ENCODE peak calls at places on chromosomes 2 and 18, in four cellular contexts. One of them, this sample, is unnamed. For H3K4me1, the result is how much of the 10 kb centered on the place peaks cover.

GRCh38 chr18:36296591-36297418 is 708 bp upstream of the FHOD3 start:
- DNase-seq in CD8-positive, alpha-beta T cell: no peak
- DNase-seq in uterus: peak
- DNase-seq in psoas muscle: peak
- DNase-seq in this sample: no peak

GRCh38 chr2:20169796-20170467 is 55.0 kb downstream of the SDC1 start:
- DNase-seq in CD8-positive, alpha-beta T cell: no peak
- DNase-seq in uterus: no peak
- DNase-seq in psoas muscle: no peak
- DNase-seq in this sample: no peak

GRCh38 chr2:96507957-96508520 is 2.9 kb upstream of the NEURL3 start:
- DNase-seq in CD8-positive, alpha-beta T cell: peak
- DNase-seq in uterus: peak
- DNase-seq in psoas muscle: peak
- DNase-seq in this sample: peak

GRCh38 chr2:196242131-196242620 is 70.8 kb upstream of the STK17B start:
- DNase-seq in CD8-positive, alpha-beta T cell: no peak
- DNase-seq in uterus: no peak
- DNase-seq in psoas muscle: no peak
- DNase-seq in this sample: no peak

GRCh38 chr2:25044990-25045389 is 3.1 kb downstream of the EFR3B start:
- DNase-seq in CD8-positive, alpha-beta T cell: no peak
- DNase-seq in uterus: no peak
- DNase-seq in psoas muscle: peak
- DNase-seq in this sample: no peak

GRCh38 chr2:174153757-174154680 is 94.3 kb downstream of the OLA1 start:
- DNase-seq in CD8-positive, alpha-beta T cell: no peak
- DNase-seq in uterus: no peak
- DNase-seq in psoas muscle: no peak
- DNase-seq in this sample: no peak

GRCh38 chr18:26545335-26545734 is 3.0 kb downstream of the KCTD1 start:
- DNase-seq in CD8-positive, alpha-beta T cell: no peak
- DNase-seq in uterus: no peak
- DNase-seq in psoas muscle: no peak
- DNase-seq in this sample: no peak

GRCh38 chr18:43029414-43029813 is 86.1 kb downstream of the RIT2 start:
- DNase-seq in CD8-positive, alpha-beta T cell: no peak
- DNase-seq in uterus: no peak
- DNase-seq in psoas muscle: no peak
- DNase-seq in this sample: no peak

GRCh38 chr2:18623782-18624181 is 34.4 kb upstream of the NT5C1B start:
- DNase-seq in CD8-positive, alpha-beta T cell: no peak
- DNase-seq in uterus: no peak
- DNase-seq in psoas muscle: no peak
- DNase-seq in this sample: no peak

GRCh38 chr2:217054791-217055190 is 194.9 kb upstream of the TNP1 start:
- DNase-seq in CD8-positive, alpha-beta T cell: no peak
- DNase-seq in uterus: no peak
- DNase-seq in psoas muscle: no peak
- DNase-seq in this sample: no peak

GRCh38 chr2:178455947-178456346 is 4.8 kb downstream of the PJVK start:
- DNase-seq in CD8-positive, alpha-beta T cell: no peak
- DNase-seq in uterus: no peak
- DNase-seq in psoas muscle: no peak
- DNase-seq in this sample: no peak

GRCh38 chr2:96760036-96760985 is at the start of gene CNNM4:
- DNase-seq in CD8-positive, alpha-beta T cell: peak
- DNase-seq in uterus: peak
- DNase-seq in psoas muscle: peak
- DNase-seq in this sample: peak

GRCh38 chr2:228083131-228083530 is 98.4 kb downstream of the SPHKAP start:
- DNase-seq in CD8-positive, alpha-beta T cell: no peak
- DNase-seq in uterus: no peak
- DNase-seq in psoas muscle: no peak
- DNase-seq in this sample: no peak

GRCh38 chr2:196987654-196988364 is 61.3 kb upstream of the PGAP1 start:
- DNase-seq in CD8-positive, alpha-beta T cell: no peak
- DNase-seq in uterus: peak
- DNase-seq in psoas muscle: no peak
- DNase-seq in this sample: no peak

GRCh38 chr2:95374451-95374915 is 28.0 kb upstream of the FAHD2A start:
- DNase-seq in CD8-positive, alpha-beta T cell: no peak
- DNase-seq in uterus: no peak
- DNase-seq in psoas muscle: no peak
- DNase-seq in this sample: no peak

GRCh38 chr2:102621630-102622029 is 2.3 kb downstream of the SLC9A2 start:
- DNase-seq in CD8-positive, alpha-beta T cell: no peak
- DNase-seq in uterus: no peak
- DNase-seq in psoas muscle: no peak
- DNase-seq in this sample: no peak

GRCh38 chr2:194591192-194591591 is 1065.8 kb upstream of the SLC39A10 start:
- DNase-seq in CD8-positive, alpha-beta T cell: no peak
- DNase-seq in uterus: no peak
- DNase-seq in psoas muscle: no peak
- DNase-seq in this sample: no peak

GRCh38 chr2:128410035-128410757 is 91.5 kb upstream of the HS6ST1 start:
- DNase-seq in CD8-positive, alpha-beta T cell: no peak
- DNase-seq in uterus: peak
- DNase-seq in psoas muscle: peak
- DNase-seq in this sample: no peak

GRCh38 chr2:11822746-11823411 is 76.4 kb downstream of the LPIN1 start:
- DNase-seq in CD8-positive, alpha-beta T cell: no peak
- DNase-seq in uterus: no peak
- DNase-seq in psoas muscle: peak
- DNase-seq in this sample: no peak

GRCh38 chr2:214203744-214204289 is 207.0 kb upstream of the VWC2L start:
- DNase-seq in CD8-positive, alpha-beta T cell: no peak
- DNase-seq in uterus: no peak
- DNase-seq in psoas muscle: no peak
- DNase-seq in this sample: no peak

GRCh38 chr18:9631814-9632496 is 17.6 kb upstream of the PPP4R1 start:
- DNase-seq in CD8-positive, alpha-beta T cell: no peak
- DNase-seq in uterus: no peak
- DNase-seq in psoas muscle: no peak
- DNase-seq in this sample: no peak

GRCh38 chr2:27571197-27571596 is 11.6 kb upstream of the ZNF512 start:
- DNase-seq in CD8-positive, alpha-beta T cell: no peak
- DNase-seq in uterus: no peak
- DNase-seq in psoas muscle: no peak
- DNase-seq in this sample: no peak

GRCh38 chr2:239887604-239888003 is 137.5 kb downstream of the NDUFA10 start:
- DNase-seq in CD8-positive, alpha-beta T cell: no peak
- DNase-seq in uterus: no peak
- DNase-seq in psoas muscle: no peak
- DNase-seq in this sample: no peak

GRCh38 chr2:156191547-156191946 is 141.0 kb downstream of the NR4A2 start:
- DNase-seq in CD8-positive, alpha-beta T cell: no peak
- DNase-seq in uterus: no peak
- DNase-seq in psoas muscle: no peak
- DNase-seq in this sample: no peak

GRCh38 chr2:163640542-163641195 is 95.1 kb downstream of the FIGN start:
- DNase-seq in CD8-positive, alpha-beta T cell: no peak
- DNase-seq in uterus: no peak
- DNase-seq in psoas muscle: no peak
- DNase-seq in this sample: no peak

GRCh38 chr2:121017411-121017810 is 267.6 kb downstream of the TFCP2L1 start:
- DNase-seq in CD8-positive, alpha-beta T cell: no peak
- DNase-seq in uterus: no peak
- DNase-seq in psoas muscle: no peak
- DNase-seq in this sample: no peak

GRCh38 chr2:73173781-73174180 is 28.6 kb upstream of the NOTO start:
- DNase-seq in CD8-positive, alpha-beta T cell: no peak
- DNase-seq in uterus: no peak
- DNase-seq in psoas muscle: no peak
- DNase-seq in this sample: no peak

GRCh38 chr18:76557026-76557575 is 62.1 kb upstream of the ZNF516 start:
- DNase-seq in CD8-positive, alpha-beta T cell: no peak
- DNase-seq in uterus: no peak
- DNase-seq in psoas muscle: no peak
- DNase-seq in this sample: no peak

GRCh38 chr2:195498176-195498575 is 158.8 kb upstream of the SLC39A10 start:
- DNase-seq in CD8-positive, alpha-beta T cell: peak
- DNase-seq in uterus: peak
- DNase-seq in psoas muscle: no peak
- DNase-seq in this sample: peak

GRCh38 chr18:62413189-62413588 is 88.1 kb downstream of the TNFRSF11A start:
- DNase-seq in CD8-positive, alpha-beta T cell: no peak
- DNase-seq in uterus: no peak
- DNase-seq in psoas muscle: no peak
- DNase-seq in this sample: no peak

GRCh38 chr2:46225730-46226129 is 71.5 kb upstream of the EPAS1 start:
- DNase-seq in CD8-positive, alpha-beta T cell: no peak
- DNase-seq in uterus: no peak
- DNase-seq in psoas muscle: no peak
- DNase-seq in this sample: no peak

GRCh38 chr2:39181297-39181696 is 60.4 kb upstream of the SOS1 start:
- DNase-seq in CD8-positive, alpha-beta T cell: no peak
- DNase-seq in uterus: no peak
- DNase-seq in psoas muscle: no peak
- DNase-seq in this sample: no peak

GRCh38 chr2:113212245-113213060 is 38.7 kb downstream of the PSD4 start:
- DNase-seq in CD8-positive, alpha-beta T cell: no peak
- DNase-seq in uterus: peak
- DNase-seq in psoas muscle: no peak
- DNase-seq in this sample: no peak

GRCh38 chr2:86790134-86790827 is 432 bp downstream of the CD8A start:
- DNase-seq in CD8-positive, alpha-beta T cell: peak
- DNase-seq in uterus: no peak
- DNase-seq in psoas muscle: no peak
- DNase-seq in this sample: no peak

GRCh38 chr2:31434911-31435310 is 20.4 kb upstream of the XDH start:
- DNase-seq in CD8-positive, alpha-beta T cell: no peak
- DNase-seq in uterus: no peak
- DNase-seq in psoas muscle: no peak
- DNase-seq in this sample: no peak

GRCh38 chr2:1664076-1664605 is 80.2 kb downstream of the PXDN start:
- DNase-seq in CD8-positive, alpha-beta T cell: no peak
- DNase-seq in uterus: no peak
- DNase-seq in psoas muscle: no peak
- DNase-seq in this sample: no peak

GRCh38 chr18:80244956-80245730 is 2.2 kb downstream of the PARD6G start:
- DNase-seq in CD8-positive, alpha-beta T cell: no peak
- DNase-seq in uterus: no peak
- DNase-seq in psoas muscle: no peak
- DNase-seq in this sample: no peak

GRCh38 chr2:85307527-85307897 is 20.3 kb downstream of the TGOLN2 start:
- DNase-seq in CD8-positive, alpha-beta T cell: no peak
- DNase-seq in uterus: no peak
- DNase-seq in psoas muscle: no peak
- DNase-seq in this sample: no peak
- H3K4me3 ChIP-seq in CD8-positive, alpha-beta T cell: peak
- H3K4me3 ChIP-seq in uterus: no peak
- H3K4me3 ChIP-seq in psoas muscle: no peak
- H3K4me3 ChIP-seq in this sample: no peak

GRCh38 chr2:126666003-126666402 is 10.0 kb downstream of the GYPC start:
- DNase-seq in CD8-positive, alpha-beta T cell: no peak
- DNase-seq in uterus: no peak
- DNase-seq in psoas muscle: no peak
- DNase-seq in this sample: no peak
- H3K4me1 ChIP-seq in CD8-positive, alpha-beta T cell: half or more
- H3K4me1 ChIP-seq in uterus: under half
- H3K4me1 ChIP-seq in psoas muscle: half or more
- H3K4me1 ChIP-seq in this sample: under half

GRCh38 chr2:200860092-200860795 is 4.2 kb downstream of the CLK1 start:
- DNase-seq in CD8-positive, alpha-beta T cell: no peak
- DNase-seq in uterus: no peak
- DNase-seq in psoas muscle: no peak
- DNase-seq in this sample: peak
- H3K4me3 ChIP-seq in CD8-positive, alpha-beta T cell: peak
- H3K4me3 ChIP-seq in uterus: peak
- H3K4me3 ChIP-seq in psoas muscle: peak
- H3K4me3 ChIP-seq in this sample: peak

GRCh38 chr2:127361929-127362328 is 25.8 kb downstream of the MAP3K2 start:
- DNase-seq in CD8-positive, alpha-beta T cell: no peak
- DNase-seq in uterus: no peak
- DNase-seq in psoas muscle: no peak
- DNase-seq in this sample: no peak

GRCh38 chr2:127365211-127365643 is 22.5 kb downstream of the MAP3K2 start:
- DNase-seq in CD8-positive, alpha-beta T cell: no peak
- DNase-seq in uterus: no peak
- DNase-seq in psoas muscle: no peak
- DNase-seq in this sample: no peak

GRCh38 chr2:127360242-127360641 is 27.5 kb downstream of the MAP3K2 start:
- DNase-seq in CD8-positive, alpha-beta T cell: no peak
- DNase-seq in uterus: no peak
- DNase-seq in psoas muscle: no peak
- DNase-seq in this sample: no peak

GRCh38 chr2:127362486-127362885 is 25.3 kb downstream of the MAP3K2 start:
- DNase-seq in CD8-positive, alpha-beta T cell: no peak
- DNase-seq in uterus: no peak
- DNase-seq in psoas muscle: no peak
- DNase-seq in this sample: no peak

DNA sequence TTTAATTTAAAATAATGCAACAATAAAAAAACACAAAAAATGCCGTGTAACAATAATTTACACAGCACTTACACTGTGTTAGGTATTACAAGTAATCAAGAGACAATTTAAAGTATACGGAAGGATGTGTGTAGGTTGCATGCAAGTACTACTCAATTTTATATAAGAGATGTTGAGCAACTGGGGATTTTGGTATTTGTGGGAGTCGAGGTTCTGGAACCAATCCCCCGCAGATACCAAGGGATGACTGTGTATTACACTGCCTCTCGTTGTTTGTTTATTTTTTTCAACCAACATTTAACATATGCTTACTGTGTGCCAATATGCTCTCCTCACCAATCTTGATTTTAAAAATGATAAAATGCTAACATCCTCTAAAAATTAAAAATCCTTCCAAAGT is 24.8 kb downstream of the MAP3K2 start:
- DNase-seq in CD8-positive, alpha-beta T cell: no peak
- DNase-seq in uterus: no peak
- DNase-seq in psoas muscle: no peak
- DNase-seq in this sample: no peak
- H3K4me1 ChIP-seq in CD8-positive, alpha-beta T cell: under half
- H3K4me1 ChIP-seq in uterus: under half
- H3K4me1 ChIP-seq in psoas muscle: half or more
- H3K4me1 ChIP-seq in this sample: under half

This sample was measured in effector memory CD4-positive, alpha-beta T cell.